ENCODE peak calls at places on chromosomes 12 and 14, in nine cellular contexts. R is tibial nerve, X is adrenal gland, N is K562, K is AG09309, L is AG10803, B is IMR-90, Z is GM23338, C is aorta. G is an unnamed sample.

GRCh38 chr12:109740694-109741245 is 27.1 kb downstream of the FAM222A start:
- DNase-seq in Z (no peak), R (peak), B (no peak), L (no peak), K (no peak), X (peak), C (peak), N (no peak), G (no peak)

GRCh38 chr12:66132408-66132807 is 1.9 kb upstream of the LLPH start:
- DNase-seq in R (no peak), C (no peak), B (peak), N (no peak), L (peak), X (no peak), K (peak), Z (peak), G (peak)

GRCh38 chr14:88299865-88300264 is 23.2 kb downstream of the KCNK10 start:
- DNase-seq in K (no peak), N (no peak), C (no peak), L (no peak), Z (no peak), X (no peak), R (no peak), B (no peak), G (no peak)

GRCh38 chr14:74244115-74244514 is 4.9 kb downstream of the VSX2 start:
- DNase-seq in B (no peak), K (no peak), R (no peak), C (no peak), Z (peak), N (peak), L (no peak), X (no peak), G (no peak)

GRCh38 chr14:78358631-78359030 is 188.5 kb downstream of the NRXN3 start:
- DNase-seq in C (no peak), X (no peak), B (no peak), K (no peak), N (no peak), Z (no peak), R (no peak), L (no peak), G (no peak)

GRCh38 chr12:47209014-47209413 is 129.3 kb upstream of the AMIGO2 start:
- DNase-seq in K (no peak), C (no peak), R (no peak), X (no peak), N (no peak), L (no peak), Z (no peak), B (no peak), G (no peak)

GRCh38 chr12:84912191-84913142 is at the start of gene SLC6A15:
- DNase-seq in C (peak), X (peak), K (no peak), B (peak), Z (peak), L (peak), N (no peak), R (peak), G (peak)

GRCh38 chr12:46372852-46373302 is 304 bp upstream of the SLC38A2 start:
- DNase-seq in C (no peak), Z (peak), N (peak), L (no peak), K (no peak), B (no peak), R (no peak), X (no peak), G (no peak)

GRCh38 chr14:93160353-93160801 is 24.3 kb downstream of the MOAP1 start:
- DNase-seq in L (no peak), Z (peak), X (no peak), N (peak), K (no peak), C (no peak), B (no peak), R (no peak), G (no peak)

GRCh38 chr12:97313471-97314190 is 149.0 kb upstream of the RMST start:
- DNase-seq in K (no peak), N (no peak), L (no peak), R (no peak), X (no peak), C (no peak), B (no peak), Z (peak), G (peak)

GRCh38 chr12:109758406-109759075 is 44.9 kb downstream of the FAM222A start:
- DNase-seq in Z (no peak), C (peak), K (no peak), N (no peak), X (peak), B (no peak), L (no peak), R (peak), G (no peak)

GRCh38 chr12:124703852-124704251 is 136.4 kb upstream of the NCOR2 start:
- DNase-seq in L (no peak), B (no peak), K (no peak), C (no peak), Z (no peak), X (no peak), N (no peak), R (no peak), G (no peak)

GRCh38 chr12:114238808-114239207 is 167.1 kb downstream of the TBX5 start:
- DNase-seq in K (peak), L (peak), N (no peak), X (peak), Z (no peak), C (no peak), R (no peak), B (no peak), G (no peak)

GRCh38 chr12:97753332-97753731 is 290.7 kb downstream of the RMST start:
- DNase-seq in B (no peak), L (no peak), X (no peak), R (no peak), K (no peak), N (no peak), C (no peak), Z (no peak), G (no peak)

GRCh38 chr12:55707841-55708694 is at the start of gene ITGA7:
- DNase-seq in B (no peak), N (peak), Z (peak), C (peak), K (no peak), X (no peak), L (no peak), R (no peak), G (no peak)

GRCh38 chr12:86710110-86710509 is 453.9 kb upstream of the MGAT4C start:
- DNase-seq in K (no peak), C (no peak), L (no peak), R (no peak), X (no peak), B (peak), N (no peak), Z (no peak), G (no peak)

GRCh38 chr14:96083667-96084320 is 44.6 kb downstream of the C14orf132 start:
- DNase-seq in L (no peak), Z (no peak), N (no peak), X (no peak), C (peak), B (no peak), R (no peak), K (no peak), G (no peak)

GRCh38 chr12:121516437-121517011 is 64.3 kb downstream of the KDM2B start:
- DNase-seq in X (no peak), Z (no peak), B (no peak), C (no peak), K (no peak), N (no peak), L (no peak), R (no peak), G (no peak)

GRCh38 chr12:34215213-34215892 is 193.1 kb downstream of the ALG10 start:
- DNase-seq in K (no peak), Z (no peak), R (no peak), L (no peak), N (no peak), C (no peak), B (no peak), X (no peak), G (no peak)

GRCh38 chr14:87996276-87996592 is 3.3 kb upstream of the GALC start:
- DNase-seq in Z (no peak), X (no peak), L (no peak), N (no peak), K (no peak), C (no peak), B (peak), R (no peak), G (no peak)

DNA sequence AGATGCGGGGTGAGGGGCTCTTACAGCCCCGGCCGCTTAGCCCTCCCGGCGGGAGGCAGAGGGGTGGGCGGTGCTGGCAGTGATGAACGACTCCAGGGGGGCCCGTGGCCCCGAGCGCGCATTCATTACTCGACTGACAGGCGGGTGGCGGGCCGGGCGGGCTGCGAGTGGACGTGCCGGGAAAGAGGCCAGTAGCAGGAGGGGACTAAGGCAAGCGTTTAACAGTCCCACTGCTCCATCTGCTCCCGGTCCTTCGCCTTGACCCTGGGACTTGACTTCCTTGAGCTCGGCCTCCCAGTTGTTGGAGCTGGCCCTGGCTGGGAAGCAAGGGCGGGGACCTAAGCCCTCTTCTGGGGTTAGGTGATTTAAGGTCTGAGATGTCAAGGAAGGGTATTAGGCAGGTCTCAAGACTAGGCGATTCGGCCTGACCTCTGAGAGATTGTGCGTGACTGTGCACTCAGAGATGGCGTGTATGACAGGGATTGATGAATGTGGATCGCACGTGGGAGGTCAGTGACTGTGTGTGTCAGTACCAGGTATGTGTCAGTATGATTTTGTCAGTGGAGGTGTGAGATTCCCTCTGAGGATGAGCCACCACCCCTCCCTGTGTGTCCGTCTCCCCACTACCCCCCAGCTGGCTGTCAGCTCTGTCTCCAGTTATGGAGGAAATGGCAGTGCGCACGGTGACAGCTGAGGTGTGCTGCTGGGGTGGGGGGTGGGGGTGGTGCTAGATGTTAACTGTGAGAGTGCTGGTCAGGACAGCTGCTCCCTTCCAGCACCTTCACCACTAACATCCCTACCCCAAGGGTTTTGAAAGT is 3.6 kb upstream of the DNAJC22 start:
- DNase-seq in B (no peak), L (no peak), K (no peak), X (peak), Z (peak), C (no peak), N (peak), R (no peak), G (no peak)
- H3K4me3 ChIP-seq in B (peak), L (peak), K (peak), X (peak), Z (peak), C (no peak), N (peak), R (peak), G (peak)

DNA sequence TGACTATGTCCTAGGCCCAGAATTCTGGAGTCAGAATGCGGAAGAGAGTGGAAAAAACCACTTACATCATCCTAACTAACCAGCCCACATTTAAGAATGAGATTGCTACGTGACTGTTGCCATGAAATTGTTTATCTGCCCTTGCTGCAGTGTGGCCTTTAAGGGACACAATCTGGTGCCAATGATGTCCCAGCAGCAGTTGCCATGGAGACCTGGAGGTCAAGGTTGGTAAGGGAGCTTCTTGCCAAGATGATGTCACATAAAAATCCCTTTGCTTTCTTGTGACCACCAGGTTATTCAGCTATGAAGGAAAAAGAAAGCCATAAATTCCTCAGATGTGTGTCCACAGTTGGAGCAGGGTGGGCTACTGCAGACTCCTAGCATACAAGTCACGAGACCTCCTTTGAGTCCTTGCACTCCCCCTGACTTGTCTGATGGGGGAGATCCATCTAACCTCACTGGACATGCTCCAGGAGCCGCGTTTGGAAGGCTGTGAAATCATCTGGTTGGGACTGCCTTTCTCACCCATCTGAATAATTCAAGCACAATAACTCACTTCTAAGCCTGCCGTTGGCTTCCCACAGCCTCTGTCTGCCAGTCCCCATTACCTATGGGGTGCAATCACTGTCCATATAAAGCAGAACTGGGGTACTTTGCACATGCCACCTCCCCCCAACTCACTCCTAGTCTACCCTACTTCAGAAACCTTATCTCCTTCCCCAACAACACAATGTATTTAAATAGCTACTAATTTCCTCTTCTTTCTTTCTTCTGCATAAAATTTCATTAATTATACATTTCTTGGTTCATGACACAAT is 165.6 kb downstream of the ZFP36L1 start:
- DNase-seq in K (no peak), C (peak), X (peak), Z (no peak), R (no peak), N (no peak), B (no peak), L (no peak), G (peak)
- H3K4me3 ChIP-seq in K (no peak), C (no peak), X (no peak), Z (no peak), R (peak), N (no peak), B (no peak), L (no peak), G (no peak)

GRCh38 chr14:43198465-43198864 is 1308.6 kb downstream of the FSCB start:
- DNase-seq in X (no peak), L (no peak), N (no peak), C (no peak), Z (no peak), R (no peak), B (no peak), K (no peak), G (no peak)
- H3K4me3 ChIP-seq in X (no peak), L (no peak), N (no peak), C (no peak), Z (no peak), R (no peak), B (no peak), K (no peak), G (no peak)

GRCh38 chr12:40013292-40013691 is 92.6 kb downstream of the SLC2A13 start:
- DNase-seq in K (no peak), N (no peak), B (no peak), L (no peak), C (no peak), X (no peak), Z (no peak), R (no peak), G (no peak)

GRCh38 chr12:40012709-40013108 is 93.2 kb downstream of the SLC2A13 start:
- DNase-seq in X (no peak), L (no peak), N (no peak), Z (no peak), K (no peak), R (no peak), B (peak), C (no peak), G (no peak)

GRCh38 chr12:40013847-40014246 is 92.0 kb downstream of the SLC2A13 start:
- DNase-seq in B (no peak), K (no peak), X (no peak), R (no peak), Z (no peak), N (no peak), C (no peak), L (no peak), G (no peak)

GRCh38 chr12:40010899-40011774 is 94.7 kb downstream of the SLC2A13 start:
- DNase-seq in N (peak), C (no peak), K (peak), B (peak), L (peak), X (peak), R (peak), Z (peak), G (peak)

DNA sequence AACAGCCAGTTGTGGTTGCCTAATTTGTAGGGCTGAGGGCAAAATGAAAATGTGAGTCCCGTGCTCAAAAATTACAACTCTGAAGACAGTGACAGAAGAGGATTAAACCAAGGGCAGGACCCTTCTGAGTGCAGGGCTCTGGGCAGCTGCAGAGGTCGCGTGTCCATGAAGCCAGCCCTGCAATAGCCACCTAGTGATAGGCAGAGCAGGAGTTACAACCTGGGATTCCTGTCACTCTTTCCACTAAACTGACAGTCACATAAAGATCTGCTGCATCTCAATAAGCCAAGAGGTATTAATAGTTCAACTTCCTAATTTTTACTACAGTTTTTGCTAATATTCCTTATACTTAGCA is 94.1 kb downstream of the SLC2A13 start:
- DNase-seq in R (no peak), K (no peak), X (no peak), L (no peak), N (no peak), Z (no peak), B (no peak), C (no peak), G (no peak)
- H3K4me3 ChIP-seq in R (peak), K (no peak), X (peak), L (peak), N (no peak), Z (no peak), B (no peak), C (no peak), G (no peak)

DNA sequence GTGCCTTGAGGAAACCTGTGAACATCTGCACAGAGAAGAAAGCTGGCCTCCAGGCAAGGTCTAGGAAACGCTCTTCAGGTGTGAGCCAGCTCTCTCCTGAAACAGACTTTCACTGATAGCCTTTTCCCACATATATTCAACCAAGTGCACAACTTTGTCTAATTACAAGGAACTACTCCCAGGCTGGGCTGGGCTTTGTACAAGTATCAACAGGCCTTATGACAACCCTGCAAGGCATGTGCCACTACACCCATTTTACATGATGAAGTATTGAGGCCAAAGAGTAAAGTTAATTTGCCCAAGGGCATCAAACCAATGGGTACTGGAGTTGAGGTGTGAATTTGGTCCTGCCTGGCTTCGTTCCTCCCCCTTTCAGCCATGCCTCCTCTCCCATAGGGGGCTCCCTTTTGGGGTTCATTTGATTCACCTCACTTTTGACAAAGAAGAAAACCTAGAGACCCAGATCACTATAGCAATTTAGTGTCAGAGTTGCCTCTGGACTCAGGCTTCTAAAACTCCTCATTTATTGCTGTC is 2.1 kb downstream of the CSRP2 start:
- DNase-seq in X (no peak), R (no peak), B (no peak), Z (no peak), L (no peak), N (no peak), C (no peak), K (no peak), G (no peak)
- H3K4me3 ChIP-seq in X (no peak), R (no peak), B (no peak), Z (peak), L (peak), N (no peak), C (no peak), K (no peak), G (no peak)

GRCh38 chr14:54597795-54598443 is 31.0 kb downstream of the SAMD4A start:
- DNase-seq in B (peak), C (no peak), K (no peak), L (peak), Z (no peak), X (no peak), R (no peak), N (peak), G (peak)
- H3K4me3 ChIP-seq in B (no peak), C (no peak), K (no peak), L (no peak), Z (no peak), X (no peak), R (no peak), N (no peak), G (no peak)

DNA sequence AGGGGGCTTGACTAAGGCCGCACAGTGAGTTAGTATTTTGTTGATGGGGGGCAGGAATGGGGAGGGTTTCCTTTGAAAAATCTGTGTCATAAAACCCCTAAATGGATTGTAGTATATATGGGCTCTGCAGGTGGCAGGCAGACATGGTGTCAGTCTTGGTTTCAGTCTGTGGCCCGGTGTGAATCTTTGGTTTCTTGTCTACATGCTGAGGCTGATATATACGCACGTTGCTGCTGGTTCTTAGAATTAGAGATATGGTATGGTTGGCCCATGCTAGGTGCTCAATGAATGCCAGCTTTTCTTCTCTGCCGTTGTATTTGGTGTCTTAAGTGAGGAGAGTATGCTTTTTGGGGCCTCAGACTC is 73.1 kb downstream of the TSPAN9 start:
- DNase-seq in Z (no peak), B (no peak), X (no peak), R (no peak), K (no peak), L (no peak), C (no peak), N (no peak), G (no peak)
- H3K4me3 ChIP-seq in Z (peak), B (no peak), X (no peak), R (no peak), K (no peak), L (no peak), C (no peak), N (no peak), G (no peak)

DNA sequence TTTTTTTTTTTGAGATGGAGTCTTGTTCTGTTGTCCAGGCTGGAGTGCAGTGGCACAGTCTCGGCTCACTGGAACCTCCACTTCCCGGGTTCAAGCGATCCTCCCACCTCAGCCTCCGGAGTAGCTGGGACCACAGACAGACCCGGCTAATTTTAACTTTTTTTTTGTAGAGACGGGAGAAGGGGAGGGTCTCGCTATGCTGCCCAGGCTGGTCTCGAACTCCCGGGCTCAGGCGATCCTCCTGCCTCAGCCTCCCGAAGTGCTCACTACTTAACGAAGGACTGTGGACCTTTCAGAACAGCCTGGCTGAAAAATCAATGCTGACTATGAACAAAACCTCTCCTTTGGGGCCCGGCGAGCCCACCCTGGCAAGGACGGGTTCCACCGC is 10.9 kb downstream of the SLC6A12 start:
- DNase-seq in N (no peak), Z (no peak), B (no peak), R (no peak), L (no peak), X (no peak), C (no peak), K (no peak), G (no peak)
- H3K4me3 ChIP-seq in N (peak), Z (peak), B (no peak), R (peak), L (no peak), X (peak), C (peak), K (no peak), G (no peak)

GRCh38 chr14:103594265-103594664 is 31.5 kb downstream of the COA8 start:
- DNase-seq in Z (peak), B (peak), C (no peak), K (peak), X (no peak), N (no peak), L (peak), R (peak), G (peak)
- H3K4me3 ChIP-seq in Z (no peak), B (no peak), C (no peak), K (no peak), X (no peak), N (no peak), L (no peak), R (no peak), G (no peak)